ENCODE peak calls at places on chromosomes 12 and 14, in four cellular contexts. G is GM12878, Z is HepG2, S is SK-N-SH. O is an unnamed sample.

GRCh38 chr12:106179086-106179485 is 40.3 kb upstream of the NUAK1 start:
- DNase-seq in G (no peak), S (no peak), Z (peak), O (no peak)

GRCh38 chr12:74401035-74401434 is 136.6 kb upstream of the ATXN7L3B start:
- DNase-seq in G (no peak), S (no peak), Z (no peak), O (no peak)

GRCh38 chr12:106070147-106070546 is 68.6 kb downstream of the NUAK1 start:
- DNase-seq in S (no peak), Z (no peak), G (no peak), O (no peak)

GRCh38 chr14:69263364-69263763 is 3.4 kb downstream of the GALNT16 start:
- DNase-seq in G (no peak), Z (no peak), S (peak), O (no peak)

GRCh38 chr14:76551116-76551515 is 175.2 kb downstream of the ESRRB start:
- DNase-seq in S (no peak), G (no peak), Z (no peak), O (no peak)

GRCh38 chr12:22282283-22282682 is 52.2 kb downstream of the ST8SIA1 start:
- DNase-seq in S (no peak), G (no peak), Z (no peak), O (no peak)

GRCh38 chr12:126424696-126425095 is 1359.5 kb downstream of the AACS start:
- DNase-seq in G (no peak), Z (no peak), S (no peak), O (no peak)

GRCh38 chr12:16385779-16386646 is 38.6 kb downstream of the MGST1 start:
- DNase-seq in G (peak), S (peak), Z (peak), O (no peak)

GRCh38 chr12:116610971-116611541 is 51.9 kb downstream of the MAP1LC3B2 start:
- DNase-seq in G (no peak), Z (no peak), S (no peak), O (no peak)

GRCh38 chr14:102262894-102263462 is 42.0 kb downstream of the MOK start:
- DNase-seq in G (no peak), S (peak), Z (peak), O (no peak)
- TF ChIP-seq TCF12 in G (no peak), S (peak), Z (no peak), O (no peak)

DNA sequence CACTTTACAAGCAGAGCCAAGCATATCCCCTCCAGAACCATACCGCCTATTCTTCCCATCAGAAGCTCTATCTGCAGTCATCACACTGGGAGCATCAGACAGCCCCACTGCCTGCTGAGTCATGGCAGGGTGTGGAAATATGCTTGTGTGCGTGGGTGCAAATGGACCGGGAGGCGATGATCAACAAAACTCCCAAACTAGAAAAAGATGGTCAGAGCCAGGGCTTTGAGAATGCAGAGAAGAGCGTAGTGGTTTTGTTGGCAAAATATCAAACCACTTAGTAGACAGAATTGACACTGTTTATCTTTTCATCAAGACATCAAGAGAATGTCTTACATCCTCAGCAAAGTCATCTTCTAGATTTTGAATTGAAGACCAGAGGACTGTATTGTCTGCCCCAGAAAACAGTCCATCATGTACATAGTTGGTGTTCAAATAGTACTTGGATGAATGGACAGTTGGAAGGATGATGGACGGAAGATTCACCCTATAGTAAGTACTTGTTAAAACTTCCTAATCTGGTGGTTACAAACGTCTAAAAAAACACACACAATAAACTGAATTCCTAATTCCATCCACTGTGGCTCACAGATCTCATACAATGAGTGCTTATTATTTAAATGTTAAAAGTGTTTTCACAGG is 54.9 kb downstream of the VWF start:
- DNase-seq in S (no peak), Z (no peak), G (no peak), O (no peak)
- H2AFZ ChIP-seq in S (peak), Z (no peak), G (no peak), O (no peak)

GRCh38 chr14:24473211-24473610 is 30.6 kb upstream of the SDR39U1 start:
- DNase-seq in Z (no peak), G (no peak), S (no peak), O (no peak)
- TF ChIP-seq YY1 in Z (no peak), G (no peak), S (no peak), O (no peak)

GRCh38 chr12:103814436-103814835 is 26.6 kb downstream of the NT5DC3 start:
- DNase-seq in S (no peak), G (no peak), Z (no peak), O (no peak)
- TF ChIP-seq TCF12 in S (peak), G (no peak), Z (no peak), O (no peak)

DNA sequence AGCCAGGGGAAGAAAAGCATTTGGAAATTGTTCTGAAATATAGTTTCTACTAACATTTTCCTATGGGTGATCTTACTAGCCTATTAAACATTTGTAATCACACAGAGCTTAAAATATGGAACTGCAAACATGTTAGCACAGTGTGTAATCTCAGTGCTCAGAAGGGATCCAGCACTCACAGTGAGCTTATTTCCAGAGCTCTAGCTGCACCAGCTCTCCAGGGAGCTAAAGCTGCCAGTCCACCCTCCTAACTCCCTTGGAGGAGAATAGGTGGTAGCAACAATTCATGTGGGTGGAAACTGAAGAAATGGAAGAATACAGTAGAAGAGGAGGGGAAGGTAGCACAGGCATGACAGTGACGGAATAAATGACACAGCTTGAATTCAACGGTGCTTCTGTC is 64.9 kb upstream of the SYT1 start:
- DNase-seq in Z (no peak), G (no peak), S (no peak), O (no peak)
- H2AFZ ChIP-seq in Z (no peak), G (no peak), S (no peak), O (peak)

GRCh38 chr12:24045816-24046257 is 96.4 kb upstream of the SOX5 start:
- DNase-seq in G (no peak), Z (peak), S (peak), O (no peak)
- TF ChIP-seq YY1 in G (no peak), Z (no peak), S (no peak), O (no peak)

GRCh38 chr14:105087308-105087962 is 22.2 kb upstream of the GPR132 start:
- DNase-seq in G (no peak), Z (no peak), S (peak), O (peak)
- TF ChIP-seq TCF12 in G (no peak), Z (no peak), S (no peak), O (no peak)

GRCh38 chr12:44846826-44847225 is 29.3 kb downstream of the NELL2 start:
- DNase-seq in G (no peak), S (no peak), Z (no peak), O (no peak)

GRCh38 chr12:44847888-44848770 is 28.0 kb downstream of the NELL2 start:
- DNase-seq in S (no peak), G (peak), Z (no peak), O (no peak)

GRCh38 chr12:44847403-44847802 is 28.7 kb downstream of the NELL2 start:
- DNase-seq in S (no peak), G (no peak), Z (no peak), O (no peak)

GRCh38 chr12:44851586-44851985 is 24.5 kb downstream of the NELL2 start:
- DNase-seq in G (no peak), S (no peak), Z (no peak), O (no peak)

GRCh38 chr12:44848771-44849085 is 27.4 kb downstream of the NELL2 start:
- DNase-seq in G (peak), S (no peak), Z (no peak), O (no peak)
- H2AFZ ChIP-seq in G (no peak), S (no peak), Z (no peak), O (no peak)

GRCh38 chr12:122517877-122518276 is 8.9 kb downstream of the RSRC2 start:
- DNase-seq in S (no peak), G (no peak), Z (no peak), O (no peak)
- TF ChIP-seq YY1 in S (no peak), G (no peak), Z (no peak), O (no peak)

O was measured in H1.